ENCODE peak calls at places on chromosomes 4 and X, in four cellular contexts. One of them, this sample, is unnamed.

GRCh38 chr4:127188847-127189246 is 443.9 kb upstream of the INTU start:
- DNase-seq in spleen: no peak
- DNase-seq in sigmoid colon: no peak
- DNase-seq in transverse colon: no peak
- DNase-seq in this sample: no peak

GRCh38 chrX:17597836-17598434 is 139.4 kb upstream of the SCML1 start:
- DNase-seq in spleen: no peak
- DNase-seq in sigmoid colon: peak
- DNase-seq in transverse colon: peak
- DNase-seq in this sample: no peak

GRCh38 chr4:80963051-80963450 is 67.5 kb upstream of the BMP3 start:
- DNase-seq in spleen: no peak
- DNase-seq in sigmoid colon: no peak
- DNase-seq in transverse colon: no peak
- DNase-seq in this sample: no peak

GRCh38 chrX:84865113-84865512 is 138.6 kb upstream of the APOOL start:
- DNase-seq in spleen: no peak
- DNase-seq in sigmoid colon: no peak
- DNase-seq in transverse colon: no peak
- DNase-seq in this sample: no peak

GRCh38 chr4:151600432-151600831 is 160.4 kb downstream of the GATB start:
- DNase-seq in spleen: no peak
- DNase-seq in sigmoid colon: no peak
- DNase-seq in transverse colon: no peak
- DNase-seq in this sample: no peak

GRCh38 chr4:2722033-2722432 is 34.1 kb downstream of the TNIP2 start:
- DNase-seq in spleen: peak
- DNase-seq in sigmoid colon: peak
- DNase-seq in transverse colon: no peak
- DNase-seq in this sample: no peak

GRCh38 chrX:40476958-40477357 is 103.8 kb upstream of the ATP6AP2 start:
- DNase-seq in spleen: no peak
- DNase-seq in sigmoid colon: no peak
- DNase-seq in transverse colon: no peak
- DNase-seq in this sample: no peak

GRCh38 chr4:121656269-121656641 is 40.5 kb downstream of the ANXA5 start:
- DNase-seq in spleen: no peak
- DNase-seq in sigmoid colon: no peak
- DNase-seq in transverse colon: peak
- DNase-seq in this sample: no peak

GRCh38 chr4:30719363-30720020 is 677 bp upstream of the PCDH7 start:
- DNase-seq in spleen: peak
- DNase-seq in sigmoid colon: peak
- DNase-seq in transverse colon: peak
- DNase-seq in this sample: no peak

GRCh38 chrX:74523224-74523623 is 91.2 kb downstream of the RLIM start:
- DNase-seq in spleen: no peak
- DNase-seq in sigmoid colon: no peak
- DNase-seq in transverse colon: no peak
- DNase-seq in this sample: no peak

GRCh38 chrX:1582686-1583437 is 8.5 kb upstream of the AKAP17A start:
- DNase-seq in spleen: no peak
- DNase-seq in sigmoid colon: no peak
- DNase-seq in transverse colon: no peak
- DNase-seq in this sample: no peak

GRCh38 chr4:106522839-106523238 is 154.3 kb upstream of the GIMD1 start:
- DNase-seq in spleen: no peak
- DNase-seq in sigmoid colon: no peak
- DNase-seq in transverse colon: no peak
- DNase-seq in this sample: no peak

GRCh38 chr4:177235026-177235425 is 74.6 kb upstream of the NEIL3 start:
- DNase-seq in spleen: no peak
- DNase-seq in sigmoid colon: no peak
- DNase-seq in transverse colon: no peak
- DNase-seq in this sample: no peak

GRCh38 chrX:27307546-27307945 is 155.6 kb downstream of the PPP4R3C start:
- DNase-seq in spleen: no peak
- DNase-seq in sigmoid colon: no peak
- DNase-seq in transverse colon: no peak
- DNase-seq in this sample: no peak

GRCh38 chr4:82562553-82562854 is 716 bp upstream of the TMEM150C start:
- DNase-seq in spleen: no peak
- DNase-seq in sigmoid colon: no peak
- DNase-seq in transverse colon: no peak
- DNase-seq in this sample: no peak

GRCh38 chr4:74545488-74545887 is 100.6 kb downstream of the AREG start:
- DNase-seq in spleen: no peak
- DNase-seq in sigmoid colon: no peak
- DNase-seq in transverse colon: no peak
- DNase-seq in this sample: no peak

GRCh38 chr4:71368906-71369305 is 30.1 kb downstream of the SLC4A4 start:
- DNase-seq in spleen: peak
- DNase-seq in sigmoid colon: no peak
- DNase-seq in transverse colon: no peak
- DNase-seq in this sample: no peak

GRCh38 chr4:155571184-155571944 is 95.3 kb upstream of the GUCY1A1 start:
- DNase-seq in spleen: no peak
- DNase-seq in sigmoid colon: no peak
- DNase-seq in transverse colon: no peak
- DNase-seq in this sample: no peak

GRCh38 chrX:41005445-41005992 is 79.7 kb upstream of the USP9X start:
- DNase-seq in spleen: no peak
- DNase-seq in sigmoid colon: no peak
- DNase-seq in transverse colon: no peak
- DNase-seq in this sample: no peak

GRCh38 chrX:136531951-136532350 is at the start of gene VGLL1:
- DNase-seq in spleen: no peak
- DNase-seq in sigmoid colon: no peak
- DNase-seq in transverse colon: no peak
- DNase-seq in this sample: no peak

GRCh38 chrX:8233091-8233490 is 62.0 kb upstream of the VCX2 start:
- DNase-seq in spleen: no peak
- DNase-seq in sigmoid colon: no peak
- DNase-seq in transverse colon: no peak
- DNase-seq in this sample: no peak

GRCh38 chrX:136065044-136065671 is 79.9 kb downstream of the SLC9A6 start:
- DNase-seq in spleen: no peak
- DNase-seq in sigmoid colon: peak
- DNase-seq in transverse colon: no peak
- DNase-seq in this sample: no peak

GRCh38 chr4:130419576-130419975 is 1323.6 kb downstream of the C4orf33 start:
- DNase-seq in spleen: no peak
- DNase-seq in sigmoid colon: no peak
- DNase-seq in transverse colon: no peak
- DNase-seq in this sample: no peak

GRCh38 chr4:169934794-169935400 is 91.3 kb downstream of the MFAP3L start:
- DNase-seq in spleen: no peak
- DNase-seq in sigmoid colon: no peak
- DNase-seq in transverse colon: no peak
- DNase-seq in this sample: no peak

GRCh38 chr4:118265312-118266144 is 87.3 kb downstream of the PRSS12 start:
- DNase-seq in spleen: peak
- DNase-seq in sigmoid colon: no peak
- DNase-seq in transverse colon: peak
- DNase-seq in this sample: no peak

GRCh38 chrX:63784346-63784901 is 590 bp downstream of the ARHGEF9 start:
- DNase-seq in spleen: no peak
- DNase-seq in sigmoid colon: no peak
- DNase-seq in transverse colon: peak
- DNase-seq in this sample: no peak

GRCh38 chrX:150547511-150548115 is 20.8 kb upstream of the MTM1 start:
- DNase-seq in spleen: peak
- DNase-seq in sigmoid colon: peak
- DNase-seq in transverse colon: peak
- DNase-seq in this sample: no peak

GRCh38 chrX:18933611-18934010 is 50.3 kb downstream of the PHKA2 start:
- DNase-seq in spleen: no peak
- DNase-seq in sigmoid colon: no peak
- DNase-seq in transverse colon: no peak
- DNase-seq in this sample: no peak

GRCh38 chrX:101079223-101079622 is 544 bp downstream of the TMEM35A start:
- DNase-seq in spleen: no peak
- DNase-seq in sigmoid colon: no peak
- DNase-seq in transverse colon: no peak
- DNase-seq in this sample: no peak

GRCh38 chrX:9738146-9738545 is 27.5 kb downstream of the GPR143 start:
- DNase-seq in spleen: no peak
- DNase-seq in sigmoid colon: no peak
- DNase-seq in transverse colon: no peak
- DNase-seq in this sample: no peak

GRCh38 chrX:15269120-15269519 is 763 bp downstream of the ASB9 start:
- DNase-seq in spleen: no peak
- DNase-seq in sigmoid colon: no peak
- DNase-seq in transverse colon: no peak
- DNase-seq in this sample: no peak

GRCh38 chr4:120084327-120084726 is 17.7 kb upstream of the MAD2L1 start:
- DNase-seq in spleen: no peak
- DNase-seq in sigmoid colon: no peak
- DNase-seq in transverse colon: no peak
- DNase-seq in this sample: no peak

GRCh38 chr4:81807927-81808672 is 336.4 kb upstream of the RASGEF1B start:
- DNase-seq in spleen: no peak
- DNase-seq in sigmoid colon: no peak
- DNase-seq in transverse colon: no peak
- DNase-seq in this sample: no peak

GRCh38 chrX:15269618-15270521 is at the start of gene ASB9:
- DNase-seq in spleen: no peak
- DNase-seq in sigmoid colon: no peak
- DNase-seq in transverse colon: peak
- DNase-seq in this sample: no peak

GRCh38 chrX:119758682-119759332 is 419 bp downstream of the SOWAHD start:
- DNase-seq in spleen: peak
- DNase-seq in sigmoid colon: no peak
- DNase-seq in transverse colon: peak
- DNase-seq in this sample: no peak

GRCh38 chr4:104815593-104816156 is 321.0 kb upstream of the CXXC4 start:
- DNase-seq in spleen: no peak
- DNase-seq in sigmoid colon: no peak
- DNase-seq in transverse colon: no peak
- DNase-seq in this sample: no peak

GRCh38 chrX:71909956-71910355 is 689 bp upstream of the NHSL2 start:
- DNase-seq in spleen: no peak
- DNase-seq in sigmoid colon: peak
- DNase-seq in transverse colon: no peak
- DNase-seq in this sample: no peak
- TF ChIP-seq CTCF in spleen: no peak
- TF ChIP-seq CTCF in sigmoid colon: peak
- TF ChIP-seq CTCF in transverse colon: no peak
- TF ChIP-seq CTCF in this sample: no peak

GRCh38 chr4:20616313-20616712 is 83.9 kb upstream of the PACRGL start:
- DNase-seq in spleen: no peak
- DNase-seq in sigmoid colon: no peak
- DNase-seq in transverse colon: no peak
- DNase-seq in this sample: no peak
- TF ChIP-seq POLR2AphosphoS5 in spleen: no peak
- TF ChIP-seq POLR2AphosphoS5 in sigmoid colon: no peak
- TF ChIP-seq POLR2AphosphoS5 in transverse colon: no peak
- TF ChIP-seq POLR2AphosphoS5 in this sample: no peak

GRCh38 chr4:109703664-109704351 is 563 bp upstream of the CASP6 start:
- DNase-seq in spleen: no peak
- DNase-seq in sigmoid colon: no peak
- DNase-seq in transverse colon: no peak
- DNase-seq in this sample: no peak

GRCh38 chr4:109699553-109700225 is 3.6 kb downstream of the CASP6 start:
- DNase-seq in spleen: no peak
- DNase-seq in sigmoid colon: no peak
- DNase-seq in transverse colon: peak
- DNase-seq in this sample: no peak

GRCh38 chr4:109708435-109708834 is 5.2 kb upstream of the CASP6 start:
- DNase-seq in spleen: no peak
- DNase-seq in sigmoid colon: no peak
- DNase-seq in transverse colon: no peak
- DNase-seq in this sample: no peak

GRCh38 chr4:109701566-109702399 is 1.5 kb downstream of the CASP6 start:
- DNase-seq in spleen: no peak
- DNase-seq in sigmoid colon: no peak
- DNase-seq in transverse colon: peak
- DNase-seq in this sample: no peak

GRCh38 chr4:109702950-109703663 is at the start of gene CASP6:
- DNase-seq in spleen: peak
- DNase-seq in sigmoid colon: peak
- DNase-seq in transverse colon: peak
- DNase-seq in this sample: no peak
- TF ChIP-seq POLR2A in spleen: no peak
- TF ChIP-seq POLR2A in sigmoid colon: peak
- TF ChIP-seq POLR2A in transverse colon: peak
- TF ChIP-seq POLR2A in this sample: no peak

GRCh38 chr4:6728320-6729029 is 12.5 kb downstream of the BLOC1S4 start:
- DNase-seq in spleen: no peak
- DNase-seq in sigmoid colon: no peak
- DNase-seq in transverse colon: no peak
- DNase-seq in this sample: no peak
- TF ChIP-seq CTCF in spleen: no peak
- TF ChIP-seq CTCF in sigmoid colon: no peak
- TF ChIP-seq CTCF in transverse colon: no peak
- TF ChIP-seq CTCF in this sample: no peak

GRCh38 chr4:5712931-5713330 is 1.9 kb downstream of the EVC start:
- DNase-seq in spleen: no peak
- DNase-seq in sigmoid colon: no peak
- DNase-seq in transverse colon: no peak
- DNase-seq in this sample: no peak

GRCh38 chr4:5711479-5712184 is 631 bp downstream of the EVC start:
- DNase-seq in spleen: no peak
- DNase-seq in sigmoid colon: peak
- DNase-seq in transverse colon: no peak
- DNase-seq in this sample: no peak

GRCh38 chr4:5712517-5712916 is 1.5 kb downstream of the EVC start:
- DNase-seq in spleen: no peak
- DNase-seq in sigmoid colon: no peak
- DNase-seq in transverse colon: no peak
- DNase-seq in this sample: no peak

GRCh38 chr4:5710065-5710961 is 688 bp upstream of the EVC start:
- DNase-seq in spleen: no peak
- DNase-seq in sigmoid colon: no peak
- DNase-seq in transverse colon: no peak
- DNase-seq in this sample: no peak

GRCh38 chr4:5710962-5711478 is at the start of gene EVC:
- DNase-seq in spleen: no peak
- DNase-seq in sigmoid colon: peak
- DNase-seq in transverse colon: peak
- DNase-seq in this sample: peak
- TF ChIP-seq POLR2AphosphoS5 in spleen: no peak
- TF ChIP-seq POLR2AphosphoS5 in sigmoid colon: peak
- TF ChIP-seq POLR2AphosphoS5 in transverse colon: no peak
- TF ChIP-seq POLR2AphosphoS5 in this sample: no peak